ENCODE peak calls at places on chromosome 12, in seven cellular contexts. W is colonic mucosa; D is WERI-Rb-1; U is nucleus accumbens; N is adipocyte; S is activated naive CD4-positive, alpha-beta T cell treated with anti-CD3 and anti-CD28 coated beads, Interleukin-2, amount 10 ng/mL, durations not matched to agents 7 days and 5 days; V is cerebellar cortex. M is an unnamed sample.

GRCh38 chr12:617304-617915 is 45.8 kb downstream of the NINJ2 start:
- DNase-seq in W (no peak), D (no peak), U (no peak), N (no peak), S (no peak), V (no peak), M (no peak)

GRCh38 chr12:64674367-64674922 is 64.2 kb downstream of the RASSF3 start:
- DNase-seq in W (no peak), D (no peak), U (no peak), N (no peak), S (peak), V (no peak), M (no peak)

GRCh38 chr12:114721266-114721665 is 37.3 kb upstream of the TBX3 start:
- DNase-seq in W (no peak), D (no peak), U (no peak), N (no peak), S (no peak), V (no peak), M (no peak)

GRCh38 chr12:93609281-93610192 is 37.1 kb downstream of the SOCS2 start:
- DNase-seq in W (no peak), D (no peak), U (no peak), N (no peak), S (no peak), V (no peak), M (no peak)

GRCh38 chr12:62899568-62900390 is 35.2 kb downstream of the PPM1H start:
- DNase-seq in W (no peak), D (no peak), U (no peak), N (peak), S (no peak), V (no peak), M (no peak)

GRCh38 chr12:105554223-105554678 is 223.8 kb downstream of the C12orf75 start:
- DNase-seq in W (no peak), D (no peak), U (no peak), N (no peak), S (no peak), V (peak), M (no peak)

GRCh38 chr12:7460375-7461259 is 16.7 kb upstream of the CD163L1 start:
- DNase-seq in W (peak), D (peak), U (no peak), N (peak), S (peak), V (peak), M (peak)

GRCh38 chr12:106841471-106842302 is 67.2 kb downstream of the RIC8B start:
- DNase-seq in W (peak), D (peak), U (no peak), N (peak), S (peak), V (peak), M (peak)

GRCh38 chr12:6267007-6267721 is 43.3 kb upstream of the PLEKHG6 start:
- DNase-seq in W (no peak), D (no peak), U (no peak), N (peak), S (no peak), V (no peak), M (no peak)

GRCh38 chr12:11497438-11497837 is 102.1 kb upstream of the PRB2 start:
- DNase-seq in W (no peak), D (no peak), U (no peak), N (no peak), S (no peak), V (no peak), M (no peak)